ENCODE peak calls at places on chromosomes 13 and 19, in four cellular contexts. C is CD8-positive, alpha-beta T cell; B is IMR-90; F is cardiac muscle cell. E is an unnamed sample.

GRCh38 chr13:73000027-73000674 is 58.7 kb upstream of the KLF5 start:
- DNase-seq in C (no peak), B (peak; percentile 19), F (peak; percentile 52), E (no peak)

GRCh38 chr13:40589285-40590109 is 76.9 kb downstream of the FOXO1 start:
- DNase-seq in C (no peak), B (no peak), F (peak; percentile 72), E (no peak)

GRCh38 chr19:48750771-48751504 is 1.5 kb downstream of the FUT1 start:
- DNase-seq in C (no peak), B (no peak), F (no peak), E (no peak)

GRCh38 chr13:79194272-79194671 is 211.8 kb downstream of the RBM26 start:
- DNase-seq in C (peak; percentile 5), B (no peak), F (no peak), E (no peak)

GRCh38 chr13:112587767-112588489 is at the start of gene TUBGCP3:
- DNase-seq in C (peak; percentile 76), B (peak; percentile 78), F (peak; percentile 88), E (peak; percentile 63)

GRCh38 chr19:39937094-39937493 is 2.7 kb upstream of the FCGBP start:
- DNase-seq in C (peak; percentile 46), B (no peak), F (no peak), E (peak; percentile 42)

GRCh38 chr19:23286477-23286876 is 36.3 kb upstream of the ZNF724 start:
- DNase-seq in C (peak; percentile 9), B (no peak), F (no peak), E (no peak)

GRCh38 chr13:27953671-27954405 is 15.3 kb downstream of the CDX2 start:
- DNase-seq in C (peak; percentile 59), B (peak; percentile 55), F (peak; percentile 79), E (peak; percentile 56)

GRCh38 chr13:113954046-113954841 is 19.6 kb downstream of the C13orf46 start:
- DNase-seq in C (no peak), B (no peak), F (no peak), E (no peak)

GRCh38 chr13:35086667-35087066 is 144.6 kb downstream of the NBEA start:
- DNase-seq in C (no peak), B (no peak), F (no peak), E (no peak)

DNA sequence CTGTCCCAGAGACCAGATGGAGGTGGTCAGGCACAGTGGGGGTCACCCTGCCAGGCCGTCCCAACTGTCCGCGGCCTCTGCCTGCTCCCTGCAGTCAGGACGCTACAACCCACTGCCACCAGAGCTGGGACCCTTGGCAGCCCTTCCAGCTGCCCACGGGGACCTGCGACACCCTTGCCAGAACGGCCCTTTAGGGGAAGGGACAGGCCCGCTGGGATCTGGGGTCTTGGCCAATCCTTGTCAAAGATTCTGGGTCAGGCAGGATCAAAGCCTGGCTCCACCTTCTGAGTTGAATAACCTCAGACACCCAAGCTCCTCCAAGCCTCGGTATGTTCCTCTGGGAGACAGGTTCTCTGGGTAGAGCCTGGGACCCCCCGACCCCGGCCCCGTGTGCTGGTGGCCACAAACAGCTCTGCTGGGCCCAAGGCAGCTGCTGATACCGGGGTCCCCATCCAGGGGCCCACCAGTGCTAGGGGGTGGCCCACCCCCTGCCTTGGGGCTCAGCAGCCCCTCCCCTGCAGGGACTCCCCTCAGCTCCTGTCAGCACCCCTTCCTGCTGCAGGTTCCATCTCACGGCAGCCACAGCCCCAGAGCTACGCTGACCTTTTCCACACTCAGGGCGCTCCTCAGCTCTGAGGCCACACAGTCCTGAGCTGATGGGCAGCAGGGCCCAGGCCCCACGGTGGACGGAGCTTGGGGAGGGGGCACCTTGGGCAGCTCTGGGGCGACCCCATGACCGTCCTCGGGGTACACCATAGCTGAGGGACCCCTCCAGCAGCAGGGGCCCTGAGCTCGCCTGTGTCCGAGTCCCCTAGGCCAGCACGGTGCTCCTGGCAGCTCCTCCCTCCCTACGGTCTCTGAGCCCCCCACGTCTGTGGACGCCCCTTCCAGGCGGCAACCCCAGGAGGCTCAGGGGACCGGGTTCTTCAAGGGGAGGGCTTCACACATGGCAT is 18.4 kb downstream of the SBNO2 start:
- DNase-seq in C (no peak), B (no peak), F (peak; percentile 53), E (no peak)
- H3K4me3 ChIP-seq in C (no peak overlapping the region), B (no peak overlapping the region), F (no peak overlapping the region), E (no peak overlapping the region)

DNA sequence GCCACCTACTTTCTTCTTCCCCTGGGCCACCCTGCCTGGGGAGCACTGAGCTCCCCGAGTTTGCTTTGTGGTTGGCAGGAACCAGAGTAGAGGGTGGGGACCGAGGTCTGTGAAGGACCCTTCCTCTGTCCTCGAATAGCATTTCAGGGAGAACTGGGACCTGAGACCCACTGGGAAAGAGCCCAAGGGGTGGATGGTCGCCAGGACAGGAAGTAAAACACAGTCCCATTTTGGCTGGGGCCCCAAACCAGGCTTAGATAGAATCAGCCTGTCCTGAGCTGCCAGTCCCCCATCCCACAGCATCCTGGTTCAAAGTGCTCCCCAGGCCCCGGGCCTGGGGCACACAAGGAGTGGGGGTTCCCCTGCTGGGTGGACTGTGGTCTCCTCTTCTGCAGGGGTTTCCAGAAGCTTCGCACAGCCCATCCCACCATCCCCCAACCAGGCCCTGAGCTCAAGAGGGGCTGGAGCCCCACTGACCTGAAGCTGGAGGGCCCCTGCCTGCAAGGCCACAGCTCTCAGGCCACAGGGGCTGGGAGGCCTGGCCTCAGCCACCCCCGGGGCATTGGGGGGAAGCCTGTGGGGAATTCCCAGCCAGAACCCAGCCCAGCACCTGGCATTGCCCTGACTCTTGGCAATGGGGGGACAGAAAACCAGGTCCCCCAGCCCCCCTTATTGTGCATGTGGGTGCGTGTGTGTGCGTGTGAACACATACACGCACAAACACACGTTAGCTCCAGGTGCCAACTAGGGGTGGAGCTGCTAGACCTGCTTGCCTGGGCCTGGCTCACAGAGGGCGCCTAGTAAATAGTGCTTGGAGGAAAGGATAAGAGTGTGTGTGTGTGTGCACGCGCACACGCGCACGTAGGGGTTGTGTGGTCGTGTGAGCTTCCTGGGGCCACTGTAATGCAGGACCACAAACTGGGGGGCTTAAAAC is 994 bp upstream of the MKNK2 start:
- DNase-seq in C (peak; percentile 55), B (no peak), F (peak; percentile 77), E (peak; percentile 58)
- H3K4me1 ChIP-seq in C (peaks cover 71% of the 10 kb centered on the region), B (peaks cover 33% of the 10 kb centered on the region), F (peaks cover 16% of the 10 kb centered on the region), E (peaks cover 64% of the 10 kb centered on the region)

GRCh38 chr19:38709119-38709518 is 35.2 kb downstream of the CAPN12 start:
- DNase-seq in C (no peak), B (no peak), F (no peak), E (no peak)

GRCh38 chr19:38710928-38711725 is 33.1 kb downstream of the CAPN12 start:
- DNase-seq in C (no peak), B (no peak), F (no peak), E (no peak)

GRCh38 chr19:38711726-38712153 is 32.5 kb downstream of the CAPN12 start:
- DNase-seq in C (no peak), B (peak; percentile 97), F (peak; percentile 75), E (no peak)

GRCh38 chr19:38709671-38710415 is 34.4 kb downstream of the CAPN12 start:
- DNase-seq in C (no peak), B (no peak), F (no peak), E (no peak)

DNA sequence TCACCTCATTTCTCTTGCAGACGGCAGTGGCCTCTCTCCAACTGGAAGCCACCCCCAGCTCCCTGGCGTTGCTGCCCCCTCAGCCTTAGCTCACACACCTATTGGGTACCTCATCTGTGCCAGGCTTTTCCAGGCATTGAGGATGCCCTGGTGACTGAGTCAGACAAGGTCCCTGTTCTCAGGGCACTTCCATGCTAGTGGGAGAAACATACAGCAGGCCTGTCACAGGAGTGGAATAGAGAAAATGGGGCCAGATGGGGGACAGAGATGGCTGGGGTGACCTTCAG is 33.9 kb downstream of the CAPN12 start:
- DNase-seq in C (no peak), B (no peak), F (no peak), E (no peak)
- H3K27ac ChIP-seq in C (no peak overlapping the region), B (peak overlapping the region; percentile 63), F (peak overlapping the region; percentile 73), E (no peak overlapping the region)

GRCh38 chr19:27770095-27770494 is 1442.9 kb downstream of the UQCRFS1 start:
- DNase-seq in C (no peak), B (no peak), F (no peak), E (no peak)
- H3K4me3 ChIP-seq in C (no peak overlapping the region), B (no peak overlapping the region), F (no peak overlapping the region), E (no peak overlapping the region)

GRCh38 chr13:47326061-47326460 is 429.2 kb upstream of the HTR2A start:
- DNase-seq in C (no peak), B (peak; percentile 49), F (peak; percentile 36), E (no peak)
- H3K4me1 ChIP-seq in C (no peaks in the 10 kb centered on the region), B (no peaks in the 10 kb centered on the region), F (no peaks in the 10 kb centered on the region), E (no peaks in the 10 kb centered on the region)

DNA sequence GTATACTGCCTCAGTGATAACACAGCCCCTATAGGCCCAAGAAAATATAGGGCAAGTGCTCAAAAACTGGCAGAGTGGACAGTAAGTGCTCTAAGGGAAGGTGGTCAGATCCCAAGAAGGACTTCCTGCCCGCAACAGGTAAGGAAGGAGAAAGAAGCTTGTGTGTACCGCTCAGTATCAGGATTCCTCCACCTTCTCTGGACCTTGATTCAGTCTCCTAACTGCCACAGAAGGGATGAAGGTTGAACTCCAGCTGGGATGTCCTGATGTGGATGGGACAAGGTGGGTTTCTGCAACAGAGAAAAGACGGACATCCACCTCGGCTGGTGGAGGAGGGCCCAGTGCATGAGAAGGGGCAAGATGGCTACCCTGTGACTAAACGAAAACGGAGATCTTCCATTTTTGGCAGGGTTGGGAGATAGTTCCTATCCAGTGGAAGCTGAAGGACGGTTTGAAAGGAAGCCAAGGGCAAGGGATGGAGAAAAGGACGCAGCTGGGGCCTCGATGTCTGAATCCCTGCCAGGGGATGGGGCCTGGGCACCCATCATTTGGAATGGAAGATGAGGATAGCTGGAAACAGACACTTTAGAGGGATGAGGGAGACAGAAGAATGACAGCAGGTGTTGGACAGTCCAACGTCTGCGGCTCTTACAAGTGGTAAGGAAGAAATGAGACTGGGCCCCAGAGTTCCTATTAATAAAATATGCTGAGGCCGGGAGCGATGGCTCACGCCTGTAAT is 1.3 kb upstream of the ATF5 start:
- DNase-seq in C (no peak), B (no peak), F (no peak), E (no peak)
- H3K27ac ChIP-seq in C (no peak overlapping the region), B (no peak overlapping the region), F (no peak overlapping the region), E (no peak overlapping the region)

GRCh38 chr19:35220315-35220921 is 8.1 kb downstream of the FAM187B start:
- DNase-seq in C (no peak), B (no peak), F (peak; percentile 53), E (peak; percentile 40)
- H3K4me3 ChIP-seq in C (no peak overlapping the region), B (no peak overlapping the region), F (no peak overlapping the region), E (no peak overlapping the region)

DNA sequence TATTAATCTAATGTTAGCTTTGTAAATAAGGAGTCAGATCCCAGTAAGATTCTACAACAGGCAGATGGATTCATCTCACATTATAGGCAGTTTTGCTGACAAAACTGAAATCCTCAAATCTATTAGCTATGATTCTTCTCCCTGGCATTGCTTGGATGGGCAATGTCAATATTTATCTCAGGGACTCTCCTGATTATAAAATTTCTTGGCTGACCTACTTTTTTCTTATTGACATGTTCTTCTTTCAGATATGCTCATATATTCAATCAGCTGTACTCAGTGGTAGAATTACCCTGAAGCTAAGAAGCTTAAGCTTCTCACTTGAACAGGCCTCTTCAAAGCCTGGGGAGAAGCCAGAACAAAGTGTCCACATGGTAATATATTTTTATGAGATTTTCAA is 513.6 kb downstream of the PCDH9 start:
- DNase-seq in C (no peak), B (no peak), F (no peak), E (no peak)
- H3K4me1 ChIP-seq in C (no peaks in the 10 kb centered on the region), B (no peaks in the 10 kb centered on the region), F (no peaks in the 10 kb centered on the region), E (no peaks in the 10 kb centered on the region)

DNA sequence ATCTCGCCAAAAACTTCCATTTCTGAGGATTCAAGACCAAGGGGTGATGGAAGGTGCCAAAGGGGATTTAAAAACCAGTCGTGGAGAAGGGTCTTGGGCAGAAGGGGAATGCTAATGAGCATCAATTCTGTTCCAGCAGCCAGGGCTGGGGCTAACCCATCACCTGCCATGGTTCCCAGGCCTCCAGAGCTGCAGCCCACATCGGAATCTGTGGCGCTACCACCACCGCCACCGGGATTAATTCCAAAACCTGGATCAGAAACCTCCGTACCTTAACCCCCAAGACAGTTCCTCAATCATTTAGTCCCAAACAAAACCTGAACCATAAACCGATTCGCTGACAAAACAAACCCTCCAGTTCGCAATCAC is 591 bp downstream of the ZNF615 start:
- DNase-seq in C (no peak), B (no peak), F (peak; percentile 12), E (peak; percentile 20)
- H3K27ac ChIP-seq in C (peak overlapping the region; percentile 78), B (peak overlapping the region; percentile 82), F (peak overlapping the region; percentile 67), E (no peak overlapping the region)

E was measured in CD4-positive, CD25-positive, alpha-beta regulatory T cell.